ENCODE peak calls at places on chromosomes 4 and X, in seven cellular contexts. G is A549, T is H1, M is HCT116, U is HepG2, D is K562, Y is GM12878. V is an unnamed sample.

GRCh38 chr4:112515278-112516075 is 503 bp downstream of the NEUROG2 start:
- DNase-seq in G (no peak), T (no peak), M (no peak), U (no peak), D (peak; percentile 25), Y (no peak), V (no peak)

GRCh38 chr4:148998719-148999118 is 556.5 kb upstream of the NR3C2 start:
- DNase-seq in G (no peak), T (peak; percentile 9), M (peak; percentile 24), U (peak; percentile 4), D (peak; percentile 3), Y (no peak), V (peak; percentile 17)

GRCh38 chrX:110004210-110004609 is 1.3 kb downstream of the TMEM164 start:
- DNase-seq in G (no peak), T (no peak), M (no peak), U (peak; percentile 9), D (no peak), Y (no peak), V (no peak)

GRCh38 chrX:57655065-57655464 is 25.0 kb downstream of the NLRP2B start:
- DNase-seq in G (no peak), T (no peak), M (no peak), U (no peak), D (no peak), Y (no peak), V (no peak)

GRCh38 chr4:88846232-88846790 is 148.7 kb upstream of the NAP1L5 start:
- DNase-seq in G (no peak), T (no peak), M (no peak), U (peak; percentile 14), D (no peak), Y (no peak), V (peak; percentile 28)

GRCh38 chrX:153828723-153829548 is 1.4 kb downstream of the PDZD4 start:
- DNase-seq in G (no peak), T (no peak), M (no peak), U (peak; percentile 2), D (no peak), Y (no peak), V (no peak)

GRCh38 chrX:115183980-115184379 is 5.2 kb upstream of the RBMXL3 start:
- DNase-seq in G (no peak), T (no peak), M (no peak), U (no peak), D (no peak), Y (no peak), V (peak; percentile 79)

GRCh38 chr4:5870701-5871100 is 22.2 kb downstream of the CRMP1 start:
- DNase-seq in G (no peak), T (no peak), M (no peak), U (no peak), D (no peak), Y (no peak), V (no peak)

GRCh38 chr4:139082750-139083532 is 67.4 kb downstream of the NOCT start:
- DNase-seq in G (peak; percentile 86), T (peak; percentile 91), M (peak; percentile 96), U (peak; percentile 98), D (peak; percentile 99), Y (peak; percentile 93), V (peak; percentile 97)

GRCh38 chr4:86670739-86671138 is 76.6 kb downstream of the PTPN13 start:
- DNase-seq in G (no peak), T (no peak), M (no peak), U (no peak), D (no peak), Y (no peak), V (peak; percentile 83)

DNA sequence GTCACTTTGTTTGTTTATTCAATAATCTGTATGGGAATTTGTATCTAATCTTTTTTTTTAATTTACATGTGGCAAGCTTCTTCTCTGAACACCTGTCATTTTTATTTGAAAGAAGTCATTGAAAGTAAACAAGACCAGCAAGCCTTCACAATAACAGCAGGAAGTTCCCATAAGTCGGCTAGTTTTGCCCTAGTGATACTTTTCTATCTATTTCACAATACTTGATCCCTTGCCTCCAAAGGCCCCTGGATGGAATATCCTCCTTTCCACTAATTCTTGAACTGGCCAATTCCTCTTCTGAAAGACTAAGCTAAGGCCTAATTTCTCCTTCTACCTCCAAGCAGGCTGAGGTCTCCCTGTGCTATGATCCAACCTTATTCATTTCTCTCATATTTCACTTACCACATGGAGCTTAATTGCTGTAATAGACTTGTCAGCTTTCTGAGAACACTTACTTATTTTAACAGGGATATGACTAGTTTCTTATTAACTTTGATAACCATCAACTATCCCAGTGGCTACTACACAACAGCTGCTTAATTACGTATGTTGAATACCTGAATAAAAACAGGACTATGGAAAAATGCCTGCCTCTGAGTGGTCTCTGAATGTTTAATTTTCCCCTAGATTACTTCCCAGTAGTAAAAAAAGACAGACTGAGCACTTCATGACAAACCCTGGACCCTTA is 194.2 kb downstream of the MAD2L1 start:
- DNase-seq in G (no peak), T (no peak), M (no peak), U (no peak), D (no peak), Y (no peak), V (no peak)
- TF ChIP-seq CEBPB in G (no peak), T (no peak), M (no peak), U (peak; percentile 49), D (no peak), Y (no peak), V (peak; percentile 79)

DNA sequence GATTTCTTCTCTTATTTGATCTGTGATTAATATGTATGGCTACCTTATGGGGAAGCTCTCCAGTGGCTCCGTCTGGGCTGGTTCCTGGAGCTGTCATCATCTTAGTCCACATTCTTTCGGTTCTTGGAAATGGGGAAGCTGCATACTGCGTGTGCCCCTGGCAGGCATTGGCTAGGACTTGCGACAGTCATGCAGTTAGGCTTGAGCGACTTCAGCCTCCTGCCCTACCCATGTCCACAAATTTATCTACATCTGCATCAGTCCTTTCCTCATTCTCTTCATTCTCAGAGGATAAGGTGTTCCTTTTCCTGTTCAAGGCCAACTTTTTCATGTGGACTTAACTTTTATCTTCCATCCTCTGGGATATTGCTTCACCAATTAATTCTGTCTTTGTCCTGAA is 214.2 kb downstream of the RELL1 start:
- DNase-seq in G (no peak), T (no peak), M (no peak), U (no peak), D (no peak), Y (no peak), V (no peak)
- TF ChIP-seq CEBPB in G (no peak), T (no peak), M (no peak), U (no peak), D (no peak), Y (no peak), V (no peak)

DNA sequence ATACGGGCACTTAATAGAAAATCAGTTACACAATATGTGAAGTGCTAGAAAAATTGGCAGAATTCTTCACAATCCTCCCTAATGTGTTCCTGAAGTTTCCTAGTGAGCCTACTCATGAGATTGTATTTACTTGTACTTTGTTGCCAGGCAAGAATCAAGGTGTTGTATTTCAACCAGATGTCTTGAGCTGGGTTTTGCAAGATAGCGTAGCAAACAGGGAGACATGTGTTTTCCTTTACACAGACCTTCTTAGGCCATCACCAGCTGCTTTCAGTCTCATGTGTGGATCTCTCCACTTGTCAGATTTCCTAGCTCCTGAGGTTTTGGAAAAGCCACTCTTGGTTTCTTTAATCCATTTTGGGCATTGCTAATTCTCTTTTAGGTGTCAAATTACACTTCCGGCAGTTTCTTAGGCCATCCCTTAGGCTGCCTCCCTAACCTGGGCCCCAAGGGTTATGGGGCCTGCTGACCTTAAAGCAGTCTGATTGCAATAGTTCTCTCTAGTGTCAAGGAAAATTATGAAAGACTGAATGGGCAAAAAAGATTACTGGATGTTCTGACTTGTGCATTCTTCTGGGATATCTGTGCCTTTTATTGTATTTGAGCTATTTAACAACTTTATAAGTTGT is 12.2 kb upstream of the EDA start:
- DNase-seq in G (no peak), T (no peak), M (no peak), U (no peak), D (peak; percentile 7), Y (no peak), V (no peak)
- TF ChIP-seq CEBPB in G (no peak), T (no peak), M (no peak), U (no peak), D (no peak), Y (no peak), V (no peak)

DNA sequence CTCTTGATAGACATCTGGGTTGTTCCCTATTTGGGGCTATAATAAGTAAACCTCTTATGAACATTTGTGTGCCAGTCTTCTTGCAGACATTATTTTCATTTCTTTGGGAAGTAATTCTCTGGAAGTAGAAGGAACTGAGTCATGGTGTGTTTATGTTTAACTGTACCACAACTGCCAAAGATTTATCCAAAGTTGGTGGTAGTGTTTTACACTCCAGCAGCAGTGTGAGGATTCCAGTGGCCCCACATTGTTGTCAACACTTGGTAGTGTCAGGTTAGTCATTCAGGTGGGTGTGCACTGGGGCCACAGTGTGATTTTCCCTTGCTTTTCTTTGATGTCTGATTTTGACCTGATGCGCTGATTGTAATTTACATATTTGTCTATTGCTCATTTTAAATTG is 5.0 kb upstream of the UVSSA start:
- DNase-seq in G (no peak), T (no peak), M (no peak), U (no peak), D (no peak), Y (no peak), V (peak; percentile 65)
- TF ChIP-seq CEBPB in G (no peak), T (no peak), M (no peak), U (no peak), D (no peak), Y (no peak), V (no peak)

DNA sequence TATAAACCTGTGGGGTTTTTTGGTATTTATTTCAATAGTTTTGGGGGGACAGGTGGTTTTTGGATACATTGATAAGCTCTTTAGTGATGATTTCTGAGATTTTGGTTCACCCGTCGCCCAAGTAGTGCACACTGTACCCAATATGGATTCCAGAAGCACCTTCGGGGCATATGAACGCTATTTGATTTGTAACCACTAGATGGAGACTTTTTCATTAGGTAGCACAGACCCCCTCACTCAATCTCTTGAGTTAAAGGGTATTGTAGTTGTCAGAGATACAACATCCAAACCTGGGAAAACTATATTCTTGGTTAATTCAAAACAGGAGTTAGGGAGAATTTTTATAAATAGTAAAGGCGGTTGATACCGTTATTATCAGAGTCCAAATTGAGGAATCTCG is 79.8 kb downstream of the SPANXN3 start:
- DNase-seq in G (no peak), T (no peak), M (no peak), U (no peak), D (peak; percentile 1), Y (no peak), V (no peak)
- TF ChIP-seq CEBPB in G (no peak), T (no peak), M (no peak), U (no peak), D (no peak), Y (no peak), V (no peak)

GRCh38 chrX:47172549-47172948 is 21.1 kb upstream of the UBA1 start:
- DNase-seq in G (no peak), T (no peak), M (no peak), U (no peak), D (no peak), Y (no peak), V (no peak)
- TF ChIP-seq CEBPB in G (no peak), T (no peak), M (no peak), U (no peak), D (no peak), Y (no peak), V (no peak)

V was measured in IMR-90.